ENCODE peak calls at places on chromosomes 5 and 9, in nine cellular contexts. M is A673, O is kidney epithelial cell, Z is cardiac fibroblast, E is tibial nerve, B is tibial artery, K is heart right ventricle, A is WERI-Rb-1, U is upper lobe of right lung. W is an unnamed sample.

GRCh38 chr9:75200892-75201470 is 112.7 kb downstream of the OSTF1 start:
- DNase-seq in M (peak; percentile 57), O (no peak), Z (peak; percentile 59), E (peak; percentile 39), B (no peak), K (no peak), A (no peak), U (no peak), W (no peak)

GRCh38 chr5:101687630-101688029 is 608.5 kb downstream of the SLCO4C1 start:
- DNase-seq in M (no peak), O (no peak), Z (no peak), E (no peak), B (no peak), K (no peak), A (no peak), U (no peak), W (no peak)

GRCh38 chr5:66252849-66253248 is 108.7 kb downstream of the SREK1 start:
- DNase-seq in M (no peak), O (no peak), Z (no peak), E (no peak), B (no peak), K (no peak), A (no peak), U (no peak), W (no peak)

GRCh38 chr5:179762079-179762780 is 29.6 kb downstream of the MAML1 start:
- DNase-seq in M (peak; percentile 43), O (no peak), Z (peak; percentile 26), E (no peak), B (no peak), K (no peak), A (no peak), U (no peak), W (no peak)

GRCh38 chr9:100486479-100487176 is 13.7 kb downstream of the TMEFF1 start:
- DNase-seq in M (no peak), O (no peak), Z (no peak), E (no peak), B (no peak), K (no peak), A (no peak), U (no peak), W (no peak)

GRCh38 chr5:14816999-14817761 is 54.4 kb downstream of the ANKH start:
- DNase-seq in M (peak; percentile 10), O (no peak), Z (peak; percentile 93), E (peak; percentile 41), B (peak; percentile 85), K (no peak), A (no peak), U (no peak), W (no peak)

GRCh38 chr9:130659699-130660248 is 4.6 kb upstream of the PRDM12 start:
- DNase-seq in M (no peak), O (no peak), Z (no peak), E (no peak), B (no peak), K (no peak), A (peak; percentile 35), U (no peak), W (no peak)

GRCh38 chr5:6202615-6203365 is 175.6 kb downstream of the MED10 start:
- DNase-seq in M (no peak), O (no peak), Z (no peak), E (no peak), B (no peak), K (no peak), A (peak; percentile 34), U (no peak), W (no peak)

GRCh38 chr5:93249651-93250289 is 331.2 kb downstream of the NR2F1-AS1 start:
- DNase-seq in M (no peak), O (no peak), Z (peak; percentile 85), E (no peak), B (no peak), K (no peak), A (no peak), U (no peak), W (no peak)

GRCh38 chr5:75707911-75708509 is 9.2 kb downstream of the POC5 start:
- DNase-seq in M (no peak), O (no peak), Z (no peak), E (no peak), B (no peak), K (no peak), A (no peak), U (no peak), W (no peak)

GRCh38 chr9:37760416-37761165 is 7.0 kb downstream of the TRMT10B start:
- DNase-seq in M (no peak), O (peak; percentile 18), Z (peak; percentile 25), E (no peak), B (no peak), K (no peak), A (no peak), U (no peak), W (no peak)

GRCh38 chr5:94361161-94361560 is 257.2 kb downstream of the KIAA0825 start:
- DNase-seq in M (no peak), O (no peak), Z (no peak), E (no peak), B (no peak), K (no peak), A (no peak), U (no peak), W (no peak)

GRCh38 chr5:58348996-58349728 is 110.7 kb downstream of the PLK2 start:
- DNase-seq in M (no peak), O (no peak), Z (no peak), E (no peak), B (no peak), K (no peak), A (no peak), U (no peak), W (no peak)

GRCh38 chr9:88776717-88777497 is 214.4 kb upstream of the S1PR3 start:
- DNase-seq in M (no peak), O (peak; percentile 71), Z (peak; percentile 89), E (no peak), B (no peak), K (no peak), A (no peak), U (no peak), W (no peak)

GRCh38 chr9:136748656-136749551 is 579 bp upstream of the LCN6 start:
- DNase-seq in M (no peak), O (no peak), Z (no peak), E (no peak), B (no peak), K (peak; percentile 41), A (no peak), U (peak; percentile 81), W (no peak)

GRCh38 chr5:106205916-106206571 is 1464.7 kb downstream of the EFNA5 start:
- DNase-seq in M (no peak), O (no peak), Z (no peak), E (no peak), B (no peak), K (no peak), A (no peak), U (no peak), W (no peak)

GRCh38 chr5:14414007-14414406 is 167.6 kb upstream of the OTULINL start:
- DNase-seq in M (no peak), O (no peak), Z (no peak), E (no peak), B (no peak), K (no peak), A (no peak), U (no peak), W (no peak)

GRCh38 chr5:45639038-45639437 is 57.1 kb downstream of the HCN1 start:
- DNase-seq in M (peak; percentile 20), O (no peak), Z (no peak), E (no peak), B (no peak), K (no peak), A (no peak), U (no peak), W (no peak)

DNA sequence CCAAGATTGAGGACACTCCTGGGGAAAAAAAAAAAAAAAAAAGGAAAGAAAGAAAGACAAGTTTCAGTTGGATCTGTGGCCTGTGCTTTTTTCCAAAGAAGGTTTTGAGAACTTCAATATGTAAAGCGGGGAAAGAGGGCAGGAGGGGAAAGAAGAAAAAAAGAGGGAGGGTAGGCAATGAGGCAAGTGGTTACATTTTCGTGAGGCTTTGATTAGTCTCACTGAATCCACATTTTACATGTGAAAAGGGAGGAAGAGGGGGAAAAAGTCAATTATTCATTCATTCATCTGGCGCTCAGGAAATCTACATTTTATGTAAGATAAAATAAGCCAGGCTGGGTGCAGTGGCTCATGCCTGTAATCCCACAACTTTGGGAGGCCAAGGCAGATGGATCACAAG is 315.2 kb upstream of the PAPPA start:
- DNase-seq in M (no peak), O (no peak), Z (no peak), E (no peak), B (no peak), K (no peak), A (no peak), U (no peak), W (no peak)
- H3K4me3 ChIP-seq in M (no peak overlapping the region), O (no peak overlapping the region), Z (no peak overlapping the region), E (no peak overlapping the region), B (no peak overlapping the region), K (no peak overlapping the region), A (no peak overlapping the region), U (no peak overlapping the region), W (no peak overlapping the region)

GRCh38 chr9:93480728-93481324 is 27.4 kb upstream of the FAM120AOS start:
- DNase-seq in M (no peak), O (no peak), Z (no peak), E (no peak), B (no peak), K (no peak), A (no peak), U (no peak), W (no peak)
- TF ChIP-seq CTCF in M (no peak), O (no peak), Z (no peak), E (no peak), B (no peak), K (peak; percentile 24), A (no peak), U (no peak), W (peak; percentile 29)

GRCh38 chr9:122213102-122213588 is 15.6 kb downstream of the LHX6 start:
- DNase-seq in M (no peak), O (no peak), Z (no peak), E (no peak), B (no peak), K (no peak), A (no peak), U (no peak), W (no peak)
- H3K4me3 ChIP-seq in M (no peak overlapping the region), O (no peak overlapping the region), Z (no peak overlapping the region), E (no peak overlapping the region), B (no peak overlapping the region), K (no peak overlapping the region), A (peak overlapping the region; percentile 44), U (peak overlapping the region; percentile 40), W (no peak overlapping the region)

GRCh38 chr5:109755761-109756160 is 66.0 kb downstream of the MAN2A1 start:
- DNase-seq in M (no peak), O (no peak), Z (no peak), E (no peak), B (no peak), K (no peak), A (no peak), U (no peak), W (no peak)
- TF ChIP-seq CTCF in M (no peak), O (no peak), Z (no peak), E (no peak), B (no peak), K (no peak), A (no peak), U (no peak), W (no peak)

GRCh38 chr5:172115541-172115982 is 72.5 kb downstream of the STK10 start:
- DNase-seq in M (no peak), O (no peak), Z (no peak), E (no peak), B (no peak), K (no peak), A (no peak), U (no peak), W (no peak)
- H3K4me3 ChIP-seq in M (no peak overlapping the region), O (no peak overlapping the region), Z (no peak overlapping the region), E (no peak overlapping the region), B (no peak overlapping the region), K (no peak overlapping the region), A (no peak overlapping the region), U (no peak overlapping the region), W (no peak overlapping the region)